ENCODE peak calls at places on chromosome 12, in ten cellular contexts. One of them, this sample, is unnamed.

GRCh38 chr12:7190268-7191055 is 976 bp downstream of the PEX5 start:
- DNase-seq in lung: no peak
- DNase-seq in CD8-positive, alpha-beta T cell: no peak
- DNase-seq in Panc1: no peak
- DNase-seq in body of pancreas: peak; percentile 36
- DNase-seq in GM12865: peak; percentile 16
- DNase-seq in SK-N-SH: no peak
- DNase-seq in ovary: peak; percentile 47
- DNase-seq in lower leg skin: peak; percentile 88
- DNase-seq in LNCaP clone FGC: no peak
- DNase-seq in this sample: peak; percentile 28

GRCh38 chr12:115035536-115036107 is 351.6 kb upstream of the TBX3 start:
- DNase-seq in lung: no peak
- DNase-seq in GM12865: no peak
- DNase-seq in ovary: no peak
- DNase-seq in CD8-positive, alpha-beta T cell: no peak
- DNase-seq in lower leg skin: no peak
- DNase-seq in Panc1: no peak
- DNase-seq in body of pancreas: no peak
- DNase-seq in SK-N-SH: no peak
- DNase-seq in LNCaP clone FGC: no peak
- DNase-seq in this sample: no peak

GRCh38 chr12:32756476-32757158 is 920 bp upstream of the YARS2 start:
- DNase-seq in lower leg skin: no peak
- DNase-seq in LNCaP clone FGC: no peak
- DNase-seq in GM12865: no peak
- DNase-seq in ovary: no peak
- DNase-seq in lung: no peak
- DNase-seq in Panc1: no peak
- DNase-seq in SK-N-SH: peak; percentile 5
- DNase-seq in body of pancreas: no peak
- DNase-seq in CD8-positive, alpha-beta T cell: no peak
- DNase-seq in this sample: peak; percentile 6

GRCh38 chr12:30152705-30153104 is 369.0 kb upstream of the TMTC1 start:
- DNase-seq in SK-N-SH: peak; percentile 38
- DNase-seq in lung: no peak
- DNase-seq in GM12865: no peak
- DNase-seq in Panc1: no peak
- DNase-seq in LNCaP clone FGC: no peak
- DNase-seq in body of pancreas: no peak
- DNase-seq in lower leg skin: no peak
- DNase-seq in ovary: no peak
- DNase-seq in CD8-positive, alpha-beta T cell: no peak
- DNase-seq in this sample: no peak

GRCh38 chr12:121702944-121703343 is 9.6 kb upstream of the TMEM120B start:
- DNase-seq in SK-N-SH: no peak
- DNase-seq in lower leg skin: no peak
- DNase-seq in GM12865: no peak
- DNase-seq in body of pancreas: no peak
- DNase-seq in ovary: no peak
- DNase-seq in LNCaP clone FGC: no peak
- DNase-seq in CD8-positive, alpha-beta T cell: no peak
- DNase-seq in Panc1: no peak
- DNase-seq in lung: no peak
- DNase-seq in this sample: no peak

GRCh38 chr12:29033519-29033918 is 115.6 kb upstream of the FAR2 start:
- DNase-seq in lung: no peak
- DNase-seq in LNCaP clone FGC: no peak
- DNase-seq in SK-N-SH: no peak
- DNase-seq in CD8-positive, alpha-beta T cell: no peak
- DNase-seq in body of pancreas: no peak
- DNase-seq in GM12865: no peak
- DNase-seq in lower leg skin: no peak
- DNase-seq in ovary: no peak
- DNase-seq in Panc1: no peak
- DNase-seq in this sample: no peak

GRCh38 chr12:51441583-51441982 is 17.0 kb downstream of the SLC4A8 start:
- DNase-seq in Panc1: no peak
- DNase-seq in lung: no peak
- DNase-seq in body of pancreas: no peak
- DNase-seq in GM12865: no peak
- DNase-seq in LNCaP clone FGC: no peak
- DNase-seq in lower leg skin: no peak
- DNase-seq in CD8-positive, alpha-beta T cell: no peak
- DNase-seq in SK-N-SH: no peak
- DNase-seq in ovary: peak; percentile 56
- DNase-seq in this sample: peak; percentile 90

GRCh38 chr12:101127521-101128219 is 82.4 kb downstream of the SLC5A8 start:
- DNase-seq in CD8-positive, alpha-beta T cell: no peak
- DNase-seq in ovary: no peak
- DNase-seq in GM12865: no peak
- DNase-seq in SK-N-SH: no peak
- DNase-seq in LNCaP clone FGC: no peak
- DNase-seq in lower leg skin: no peak
- DNase-seq in lung: no peak
- DNase-seq in body of pancreas: no peak
- DNase-seq in Panc1: no peak
- DNase-seq in this sample: peak; percentile 14

GRCh38 chr12:106888348-106888970 is 67.2 kb upstream of the TMEM263 start:
- DNase-seq in SK-N-SH: no peak
- DNase-seq in ovary: no peak
- DNase-seq in Panc1: no peak
- DNase-seq in CD8-positive, alpha-beta T cell: no peak
- DNase-seq in lower leg skin: no peak
- DNase-seq in GM12865: no peak
- DNase-seq in body of pancreas: no peak
- DNase-seq in LNCaP clone FGC: no peak
- DNase-seq in lung: no peak
- DNase-seq in this sample: no peak

DNA sequence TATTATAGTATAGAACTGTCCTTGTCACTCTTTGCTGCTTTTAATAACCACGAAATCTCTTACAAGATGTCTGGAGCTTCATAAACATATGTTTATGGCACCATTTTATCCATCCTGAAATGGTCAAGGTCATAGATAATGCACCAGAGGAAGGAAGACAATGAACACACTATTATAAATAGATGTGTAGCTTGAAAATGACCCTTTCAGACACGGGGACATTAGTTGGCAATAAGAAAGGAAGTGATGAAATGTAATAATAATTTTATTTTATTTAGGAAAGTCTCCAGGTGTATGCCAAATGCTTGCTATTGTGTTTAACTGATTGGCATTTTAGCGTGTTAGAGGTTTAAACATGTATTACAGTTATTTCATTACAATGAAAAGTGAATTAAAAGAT is 36.8 kb upstream of the SLC38A2 start:
- DNase-seq in lung: no peak
- DNase-seq in ovary: no peak
- DNase-seq in SK-N-SH: no peak
- DNase-seq in body of pancreas: no peak
- DNase-seq in Panc1: no peak
- DNase-seq in CD8-positive, alpha-beta T cell: no peak
- DNase-seq in lower leg skin: no peak
- DNase-seq in GM12865: no peak
- DNase-seq in LNCaP clone FGC: no peak
- DNase-seq in this sample: no peak
- H3K4me3 ChIP-seq in lung: no peak overlapping the region
- H3K4me3 ChIP-seq in ovary: no peak overlapping the region
- H3K4me3 ChIP-seq in SK-N-SH: no peak overlapping the region
- H3K4me3 ChIP-seq in body of pancreas: no peak overlapping the region
- H3K4me3 ChIP-seq in Panc1: no peak overlapping the region
- H3K4me3 ChIP-seq in CD8-positive, alpha-beta T cell: no peak overlapping the region
- H3K4me3 ChIP-seq in lower leg skin: no peak overlapping the region
- H3K4me3 ChIP-seq in GM12865: no peak overlapping the region
- H3K4me3 ChIP-seq in LNCaP clone FGC: no peak overlapping the region
- H3K4me3 ChIP-seq in this sample: no peak overlapping the region

GRCh38 chr12:93380480-93381121 is 2.9 kb downstream of the NUDT4 start:
- DNase-seq in ovary: no peak
- DNase-seq in lower leg skin: no peak
- DNase-seq in LNCaP clone FGC: no peak
- DNase-seq in Panc1: no peak
- DNase-seq in CD8-positive, alpha-beta T cell: no peak
- DNase-seq in lung: no peak
- DNase-seq in GM12865: no peak
- DNase-seq in body of pancreas: no peak
- DNase-seq in SK-N-SH: peak; percentile 50
- DNase-seq in this sample: peak; percentile 60
- TF ChIP-seq CTCF in ovary: peak; percentile 16
- TF ChIP-seq CTCF in lower leg skin: no peak
- TF ChIP-seq CTCF in LNCaP clone FGC: peak; percentile 24
- TF ChIP-seq CTCF in Panc1: no peak
- TF ChIP-seq CTCF in CD8-positive, alpha-beta T cell: no peak
- TF ChIP-seq CTCF in lung: no peak
- TF ChIP-seq CTCF in GM12865: peak; percentile 15
- TF ChIP-seq CTCF in body of pancreas: no peak
- TF ChIP-seq CTCF in SK-N-SH: peak; percentile 55
- TF ChIP-seq CTCF in this sample: peak; percentile 21

GRCh38 chr12:102963796-102964195 is 6.3 kb downstream of the ASCL1 start:
- DNase-seq in body of pancreas: no peak
- DNase-seq in lung: no peak
- DNase-seq in Panc1: no peak
- DNase-seq in CD8-positive, alpha-beta T cell: no peak
- DNase-seq in SK-N-SH: no peak
- DNase-seq in LNCaP clone FGC: no peak
- DNase-seq in GM12865: no peak
- DNase-seq in ovary: no peak
- DNase-seq in lower leg skin: no peak
- DNase-seq in this sample: no peak

GRCh38 chr12:102964872-102965271 is 7.4 kb downstream of the ASCL1 start:
- DNase-seq in GM12865: peak; percentile 33
- DNase-seq in Panc1: no peak
- DNase-seq in body of pancreas: no peak
- DNase-seq in lower leg skin: no peak
- DNase-seq in ovary: no peak
- DNase-seq in LNCaP clone FGC: no peak
- DNase-seq in CD8-positive, alpha-beta T cell: no peak
- DNase-seq in SK-N-SH: peak; percentile 65
- DNase-seq in lung: no peak
- DNase-seq in this sample: no peak

GRCh38 chr12:102966200-102966941 is 8.9 kb downstream of the ASCL1 start:
- DNase-seq in lower leg skin: no peak
- DNase-seq in SK-N-SH: no peak
- DNase-seq in GM12865: no peak
- DNase-seq in body of pancreas: no peak
- DNase-seq in Panc1: no peak
- DNase-seq in ovary: no peak
- DNase-seq in lung: no peak
- DNase-seq in LNCaP clone FGC: no peak
- DNase-seq in CD8-positive, alpha-beta T cell: no peak
- DNase-seq in this sample: no peak

GRCh38 chr12:102962986-102963385 is 5.5 kb downstream of the ASCL1 start:
- DNase-seq in Panc1: no peak
- DNase-seq in body of pancreas: no peak
- DNase-seq in SK-N-SH: no peak
- DNase-seq in GM12865: no peak
- DNase-seq in ovary: no peak
- DNase-seq in CD8-positive, alpha-beta T cell: no peak
- DNase-seq in lower leg skin: no peak
- DNase-seq in LNCaP clone FGC: no peak
- DNase-seq in lung: no peak
- DNase-seq in this sample: no peak

DNA sequence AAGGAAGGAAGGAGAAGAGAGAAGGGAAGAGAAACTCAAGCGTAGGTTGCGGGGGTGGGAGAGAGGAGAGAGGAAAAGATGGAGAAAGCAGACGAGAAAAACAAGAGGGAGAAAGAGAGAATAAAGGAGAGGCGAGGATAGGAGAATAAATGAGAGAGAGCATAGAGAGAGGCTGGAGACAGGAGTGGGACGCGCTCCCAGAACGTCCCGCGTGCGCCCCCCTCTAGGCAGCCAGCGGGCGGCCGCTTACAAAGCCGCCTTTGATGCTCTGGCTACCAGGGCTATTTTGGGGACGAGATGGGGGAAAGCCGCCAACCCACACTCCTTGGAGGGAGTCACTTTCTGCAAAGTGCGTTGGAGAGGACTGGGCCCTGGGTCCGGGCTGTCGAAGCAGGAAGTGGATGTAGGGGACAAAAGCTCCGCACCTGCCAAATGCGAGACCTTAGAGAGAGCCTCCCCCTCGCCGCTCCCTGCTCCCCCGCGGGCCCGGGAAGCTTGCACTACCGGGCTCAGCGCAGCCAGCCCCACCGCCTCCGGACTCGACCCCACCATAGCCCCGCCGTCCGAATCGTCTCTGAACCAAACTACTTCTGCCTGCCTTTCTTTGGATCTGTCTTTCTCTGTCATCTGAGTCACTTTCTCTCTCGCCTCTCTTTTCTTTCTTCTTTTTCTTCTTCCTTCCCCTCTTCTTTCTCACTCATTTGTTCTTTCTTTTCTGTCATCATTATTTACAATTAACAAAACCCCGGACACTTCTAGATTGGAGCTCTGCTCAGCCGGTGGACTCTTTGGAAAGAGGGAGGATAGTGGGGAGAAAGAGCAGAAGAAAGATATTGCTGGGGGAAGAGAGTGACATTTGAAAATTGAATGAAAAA is 8.0 kb downstream of the ASCL1 start:
- DNase-seq in LNCaP clone FGC: no peak
- DNase-seq in SK-N-SH: peak; percentile 61
- DNase-seq in lung: no peak
- DNase-seq in lower leg skin: no peak
- DNase-seq in GM12865: no peak
- DNase-seq in body of pancreas: no peak
- DNase-seq in Panc1: no peak
- DNase-seq in CD8-positive, alpha-beta T cell: no peak
- DNase-seq in ovary: no peak
- DNase-seq in this sample: no peak
- H3K4me3 ChIP-seq in LNCaP clone FGC: no peak overlapping the region
- H3K4me3 ChIP-seq in SK-N-SH: no peak overlapping the region
- H3K4me3 ChIP-seq in lung: no peak overlapping the region
- H3K4me3 ChIP-seq in lower leg skin: no peak overlapping the region
- H3K4me3 ChIP-seq in GM12865: peak overlapping the region; percentile 26
- H3K4me3 ChIP-seq in body of pancreas: no peak overlapping the region
- H3K4me3 ChIP-seq in Panc1: no peak overlapping the region
- H3K4me3 ChIP-seq in CD8-positive, alpha-beta T cell: no peak overlapping the region
- H3K4me3 ChIP-seq in ovary: no peak overlapping the region
- H3K4me3 ChIP-seq in this sample: no peak overlapping the region

DNA sequence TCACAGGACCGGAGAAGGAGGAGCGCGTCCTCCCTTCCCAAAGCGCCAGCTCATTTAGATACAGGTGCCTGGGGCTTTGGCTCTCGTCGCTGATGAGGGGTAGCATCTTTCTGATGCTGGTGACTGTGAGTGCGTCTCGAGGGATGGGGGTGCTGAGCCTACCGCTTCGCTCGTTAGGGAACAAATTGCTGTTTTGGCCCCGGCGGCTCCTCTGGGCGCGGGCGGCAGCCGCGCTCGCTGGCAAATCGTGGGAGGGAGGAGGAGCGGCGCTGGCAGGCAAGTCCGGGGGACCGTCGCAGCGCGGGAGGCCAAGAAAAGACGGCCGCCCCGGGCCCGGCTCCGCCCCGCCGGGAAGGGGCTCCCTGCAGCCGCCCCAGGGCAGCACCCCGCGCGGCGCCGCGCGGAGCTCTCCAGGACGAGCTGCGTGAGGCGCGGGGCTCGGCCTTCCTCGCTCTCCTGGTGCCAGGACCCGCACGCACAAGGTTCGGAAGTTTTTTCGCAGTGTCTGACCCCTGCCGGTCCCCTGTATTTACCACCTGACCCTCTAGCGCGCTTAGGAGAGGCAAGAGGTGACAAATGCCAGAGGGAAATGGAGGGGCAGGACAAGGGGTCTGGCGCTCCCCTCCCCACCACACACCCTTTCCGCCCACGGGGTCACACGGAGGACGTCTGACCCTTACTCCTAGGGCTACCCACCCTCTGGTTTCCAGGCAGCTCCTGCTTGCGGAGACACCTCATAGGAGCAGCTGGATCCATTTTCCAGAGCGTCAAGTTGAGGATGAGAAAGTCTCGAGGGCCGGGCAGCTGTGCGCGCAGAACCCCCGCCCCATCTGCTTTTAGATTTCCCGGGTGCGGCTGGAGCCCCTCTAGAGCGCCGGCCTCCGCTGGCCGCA is 875 bp upstream of the KCNH3 start:
- DNase-seq in Panc1: no peak
- DNase-seq in body of pancreas: no peak
- DNase-seq in lung: no peak
- DNase-seq in LNCaP clone FGC: no peak
- DNase-seq in lower leg skin: peak; percentile 80
- DNase-seq in CD8-positive, alpha-beta T cell: no peak
- DNase-seq in ovary: no peak
- DNase-seq in GM12865: no peak
- DNase-seq in SK-N-SH: peak; percentile 74
- DNase-seq in this sample: no peak
- TF ChIP-seq CTCF in Panc1: no peak
- TF ChIP-seq CTCF in body of pancreas: no peak
- TF ChIP-seq CTCF in lung: no peak
- TF ChIP-seq CTCF in LNCaP clone FGC: no peak
- TF ChIP-seq CTCF in lower leg skin: no peak
- TF ChIP-seq CTCF in CD8-positive, alpha-beta T cell: no peak
- TF ChIP-seq CTCF in ovary: no peak
- TF ChIP-seq CTCF in GM12865: no peak
- TF ChIP-seq CTCF in SK-N-SH: peak; percentile 18
- TF ChIP-seq CTCF in this sample: peak; percentile 0